ENCODE peak calls at places on chromosomes 12 and 14, in six cellular contexts. X is esophagus squamous epithelium, C is IMR-90, Y is testis, N is gastrocnemius medialis, L is A549. O is an unnamed sample.

GRCh38 chr12:132874175-132874574 is 13.2 kb downstream of the CHFR start:
- DNase-seq in X (no peak), C (no peak), Y (no peak), N (no peak), L (no peak), O (no peak)

GRCh38 chr14:24042733-24043132 is 9.1 kb upstream of the CARMIL3 start:
- DNase-seq in X (no peak), C (no peak), Y (no peak), N (no peak), L (no peak), O (no peak)

GRCh38 chr12:6790496-6791150 is 1.3 kb downstream of the CD4 start:
- DNase-seq in X (no peak), C (no peak), Y (no peak), N (no peak), L (no peak), O (no peak)

GRCh38 chr12:52037248-52037861 is 13.9 kb upstream of the NR4A1 start:
- DNase-seq in X (no peak), C (peak; percentile 46), Y (peak; percentile 64), N (no peak), L (no peak), O (no peak)

GRCh38 chr12:48198619-48198973 is 4.5 kb downstream of the OR10AD1 start:
- DNase-seq in X (no peak), C (no peak), Y (peak; percentile 72), N (peak; percentile 46), L (no peak), O (no peak)

GRCh38 chr14:70186826-70187483 is 1.8 kb downstream of the SLC8A3 start:
- DNase-seq in X (no peak), C (no peak), Y (peak; percentile 22), N (peak; percentile 74), L (no peak), O (no peak)

GRCh38 chr12:116604883-116605641 is 45.9 kb downstream of the MAP1LC3B2 start:
- DNase-seq in X (no peak), C (no peak), Y (peak; percentile 41), N (no peak), L (no peak), O (no peak)

GRCh38 chr12:114311966-114312365 is 94.0 kb downstream of the TBX5 start:
- DNase-seq in X (no peak), C (peak; percentile 20), Y (no peak), N (no peak), L (no peak), O (no peak)

GRCh38 chr12:77113971-77114370 is 48.6 kb upstream of the E2F7 start:
- DNase-seq in X (no peak), C (peak; percentile 49), Y (no peak), N (no peak), L (no peak), O (no peak)

GRCh38 chr12:55830601-55831406 is 1.4 kb upstream of the DNAJC14 start:
- DNase-seq in X (no peak), C (peak; percentile 56), Y (peak; percentile 87), N (peak; percentile 29), L (peak; percentile 48), O (peak; percentile 87)
- TF ChIP-seq POLR2A in X (no peak), C (no peak), Y (peak; percentile 49), N (peak; percentile 53), L (peak; percentile 43), O (peak; percentile 84)

GRCh38 chr14:54152351-54152750 is 195.7 kb upstream of the BMP4 start:
- DNase-seq in X (no peak), C (no peak), Y (no peak), N (no peak), L (no peak), O (no peak)

GRCh38 chr14:54147758-54148157 is 191.1 kb upstream of the BMP4 start:
- DNase-seq in X (no peak), C (no peak), Y (no peak), N (no peak), L (no peak), O (no peak)

GRCh38 chr14:54147285-54147684 is 190.7 kb upstream of the BMP4 start:
- DNase-seq in X (no peak), C (peak; percentile 12), Y (no peak), N (no peak), L (peak; percentile 2), O (no peak)

GRCh38 chr14:54146601-54147000 is 190.0 kb upstream of the BMP4 start:
- DNase-seq in X (no peak), C (no peak), Y (no peak), N (no peak), L (no peak), O (no peak)

DNA sequence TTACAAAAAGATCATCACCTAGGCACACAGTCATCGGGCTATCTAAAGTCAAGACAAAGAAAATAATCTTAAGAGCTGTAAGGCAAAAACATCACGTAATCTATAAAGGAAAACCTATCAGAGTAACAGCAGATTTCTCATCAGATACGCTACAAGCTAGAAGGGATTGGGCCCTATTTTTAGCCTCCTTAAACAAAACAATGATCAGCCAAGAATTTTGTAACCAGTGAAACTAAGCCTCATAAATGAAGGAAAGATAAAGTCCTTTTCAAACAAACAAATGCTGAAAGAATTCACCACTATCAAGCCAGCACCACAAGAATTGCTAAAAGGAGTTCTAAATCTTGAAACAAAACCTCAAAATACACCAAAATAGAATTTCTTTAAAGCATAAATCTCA is 191.6 kb upstream of the BMP4 start:
- DNase-seq in X (no peak), C (no peak), Y (no peak), N (no peak), L (no peak), O (no peak)
- H3K4me1 ChIP-seq in X (no peaks in the 10 kb centered on the region), C (no peaks in the 10 kb centered on the region), Y (no peaks in the 10 kb centered on the region), N (no peaks in the 10 kb centered on the region), L (no peaks in the 10 kb centered on the region), O (no peaks in the 10 kb centered on the region)

DNA sequence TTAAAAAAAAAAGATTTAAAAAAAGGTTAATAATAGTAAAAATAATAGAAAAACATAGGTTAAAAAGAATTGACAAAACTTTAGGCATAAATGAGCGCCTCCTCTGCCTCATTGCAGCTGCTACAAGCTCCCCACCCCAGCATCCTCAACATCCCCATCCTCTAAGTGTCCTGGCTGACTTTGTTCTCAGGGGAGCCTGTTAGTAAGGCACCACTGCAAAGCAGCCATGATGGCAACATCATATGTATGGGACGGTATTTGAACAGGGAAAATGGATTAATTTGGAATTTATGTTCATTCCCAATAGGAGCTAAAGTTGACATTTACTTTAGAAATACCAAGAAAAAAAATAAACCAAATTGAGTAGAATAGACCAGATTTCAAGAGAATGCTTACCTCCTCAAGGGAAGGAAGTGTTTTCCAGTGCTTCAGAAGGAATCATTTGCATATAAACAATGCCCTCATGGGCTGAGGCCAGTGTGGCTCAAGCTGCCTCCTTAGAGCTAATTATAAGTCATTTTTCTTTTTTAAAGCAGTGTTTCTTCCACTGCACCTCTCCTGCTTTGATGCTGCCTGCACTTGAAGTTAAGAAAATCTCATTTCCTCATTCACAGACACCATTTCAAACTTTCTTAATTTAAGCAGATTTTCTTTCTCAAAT is 59.6 kb downstream of the DACT1 start:
- DNase-seq in X (no peak), C (no peak), Y (no peak), N (no peak), L (no peak), O (no peak)
- TF ChIP-seq CTCF in X (no peak), C (no peak), Y (no peak), N (no peak), L (no peak), O (no peak)

DNA sequence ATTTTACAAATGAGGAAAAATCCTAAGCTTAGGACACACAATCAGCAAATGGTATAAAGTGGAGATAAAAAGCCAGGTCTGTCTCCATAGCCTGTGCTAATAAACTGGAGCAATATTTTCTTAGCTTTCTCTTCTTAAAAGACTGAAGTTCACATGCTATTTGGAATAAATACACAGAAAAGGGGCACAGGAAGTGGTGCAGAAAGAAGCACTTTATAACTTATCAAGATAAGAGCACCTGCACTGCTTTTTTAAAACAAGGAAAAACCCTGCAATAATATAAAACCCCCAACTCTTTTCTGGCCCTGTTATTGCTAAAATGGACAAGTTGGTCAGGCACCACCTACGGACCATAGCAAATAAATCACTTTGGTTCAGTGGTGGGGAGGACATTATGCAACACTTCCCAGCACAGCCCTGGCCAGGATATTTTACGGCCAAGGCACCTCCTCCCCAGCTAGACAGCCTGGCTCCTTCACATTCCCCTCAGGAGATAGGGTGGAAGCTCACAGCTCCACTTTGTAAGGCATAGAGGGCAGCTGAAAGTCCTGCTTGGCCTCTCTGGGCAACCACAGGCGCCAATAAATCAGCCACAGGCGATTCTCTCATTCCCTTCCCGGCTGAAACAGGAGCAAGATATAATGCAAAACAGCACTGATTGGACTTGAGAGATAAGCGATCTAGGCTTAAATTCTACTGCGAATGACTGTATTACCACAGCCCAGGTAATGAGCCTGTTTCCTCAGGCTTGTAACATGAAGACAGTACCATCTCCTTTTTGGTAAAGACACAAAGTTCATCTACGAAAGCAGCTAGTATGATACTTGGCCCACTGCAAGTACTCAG is 2.1 kb downstream of the ZBTB25 start:
- DNase-seq in X (no peak), C (peak; percentile 38), Y (peak; percentile 24), N (peak; percentile 58), L (peak; percentile 53), O (peak; percentile 24)
- TF ChIP-seq POLR2A in X (no peak), C (no peak), Y (no peak), N (peak; percentile 47), L (no peak), O (no peak)

O was measured in tibial nerve.